ENCODE peak calls at places on chromosomes 1 and 21, in seven cellular contexts. U is tibial artery, G is heart left ventricle, I is epithelial cell of proximal tubule, B is choroid plexus epithelial cell, H is left lung, N is colonic mucosa. W is an unnamed sample.
A peak's percentile ranks its signal among the peaks of the same experiment; 100 is the strongest.

GRCh38 chr1:81179239-81179638 is 621.5 kb upstream of the ADGRL2 start:
- DNase-seq in I (peak; percentile 45), H (no peak), U (no peak), N (no peak), B (peak; percentile 87), G (no peak), W (no peak)

GRCh38 chr1:162902372-162902771 is 41.4 kb upstream of the CCDC190 start:
- DNase-seq in B (peak; percentile 83), G (no peak), U (no peak), I (no peak), N (no peak), H (no peak), W (no peak)

GRCh38 chr21:17071093-17071492 is 441.8 kb upstream of the CXADR start:
- DNase-seq in U (no peak), I (no peak), B (no peak), H (no peak), G (no peak), N (no peak), W (no peak)

GRCh38 chr1:210489491-210489890 is 160.8 kb downstream of the HHAT start:
- DNase-seq in G (no peak), N (no peak), U (no peak), H (no peak), I (no peak), B (peak; percentile 4), W (no peak)

GRCh38 chr1:201619513-201619912 is 80.6 kb downstream of the NAV1 start:
- DNase-seq in H (no peak), G (no peak), N (no peak), U (no peak), I (no peak), B (no peak), W (no peak)

GRCh38 chr1:183580281-183580682 is 10.0 kb downstream of the NCF2 start:
- DNase-seq in I (no peak), B (peak; percentile 48), H (no peak), U (no peak), G (peak; percentile 55), N (no peak), W (no peak)

GRCh38 chr1:6582370-6582769 is 2.6 kb downstream of the ZBTB48 start:
- DNase-seq in H (no peak), I (no peak), G (no peak), N (peak; percentile 91), U (no peak), B (no peak), W (no peak)

GRCh38 chr1:12472798-12473551 is 145.0 kb downstream of the DHRS3 start:
- DNase-seq in U (no peak), B (peak; percentile 55), I (no peak), G (peak; percentile 39), H (peak; percentile 60), N (no peak), W (no peak)

GRCh38 chr1:59903136-59903754 is 23.3 kb downstream of the CYP2J2 start:
- DNase-seq in B (peak; percentile 26), N (peak; percentile 47), I (no peak), G (no peak), U (no peak), H (no peak), W (no peak)

GRCh38 chr1:71706030-71706671 is 576.2 kb downstream of the NEGR1 start:
- DNase-seq in G (no peak), N (no peak), I (no peak), B (no peak), H (no peak), U (no peak), W (no peak)

GRCh38 chr1:8154621-8155052 is 128.5 kb upstream of the ERRFI1 start:
- DNase-seq in G (no peak), N (no peak), U (no peak), B (peak; percentile 33), H (no peak), I (no peak), W (no peak)

GRCh38 chr1:212514782-212515181 is 82.1 kb downstream of the NENF start:
- DNase-seq in G (no peak), U (no peak), B (no peak), H (peak; percentile 77), I (no peak), N (no peak), W (no peak)

GRCh38 chr1:223001653-223002634 is 141.1 kb downstream of the TLR5 start:
- DNase-seq in N (no peak), B (peak; percentile 58), U (no peak), H (no peak), I (no peak), G (no peak), W (no peak)

GRCh38 chr1:43121251-43121650 is 50.8 kb downstream of the EBNA1BP2 start:
- DNase-seq in H (no peak), B (no peak), G (no peak), I (no peak), N (no peak), U (no peak), W (no peak)

GRCh38 chr1:192538407-192539311 is 36.9 kb upstream of the RGS1 start:
- DNase-seq in G (no peak), I (no peak), N (no peak), U (no peak), B (peak; percentile 49), H (no peak), W (no peak)

GRCh38 chr21:46124083-46124925 is 26.4 kb downstream of the COL6A2 start:
- DNase-seq in N (no peak), H (peak; percentile 64), U (peak; percentile 64), I (no peak), B (no peak), G (peak; percentile 2), W (peak; percentile 9)

GRCh38 chr1:5648410-5649165 is 343.6 kb downstream of the NPHP4 start:
- DNase-seq in I (no peak), U (no peak), N (no peak), B (no peak), G (no peak), H (no peak), W (no peak)

GRCh38 chr1:236677641-236678235 is 8.6 kb upstream of the ACTN2 start:
- DNase-seq in N (no peak), H (no peak), G (no peak), B (peak; percentile 13), I (no peak), U (no peak), W (no peak)

GRCh38 chr1:226549937-226550670 is 1.5 kb downstream of the STUM start:
- DNase-seq in I (no peak), B (no peak), H (no peak), N (peak; percentile 74), G (peak; percentile 70), U (peak; percentile 82), W (peak; percentile 26)

GRCh38 chr1:170663441-170664282 is at the start of gene PRRX1:
- DNase-seq in I (no peak), H (no peak), U (peak; percentile 76), N (no peak), B (no peak), G (peak; percentile 30), W (no peak)

GRCh38 chr1:170790175-170790574 is 126.2 kb downstream of the PRRX1 start:
- DNase-seq in N (no peak), G (no peak), I (no peak), B (peak; percentile 10), U (no peak), H (no peak), W (no peak)

GRCh38 chr1:109199710-109200109 is 14.0 kb upstream of the SARS1 start:
- DNase-seq in N (no peak), H (no peak), B (no peak), U (no peak), G (no peak), I (no peak), W (no peak)

GRCh38 chr1:112504002-112504401 is 4.8 kb upstream of the WNT2B start:
- DNase-seq in U (no peak), B (no peak), G (no peak), I (no peak), H (peak; percentile 70), N (no peak), W (no peak)

GRCh38 chr1:12287869-12288268 is 58.0 kb downstream of the VPS13D start:
- DNase-seq in H (no peak), G (no peak), B (no peak), U (no peak), I (no peak), N (no peak), W (no peak)

GRCh38 chr1:226397955-226398636 is 9.8 kb downstream of the PARP1 start:
- DNase-seq in I (no peak), U (no peak), H (no peak), B (no peak), N (no peak), G (no peak), W (no peak)

GRCh38 chr1:214658785-214659184 is 55.8 kb downstream of the CENPF start:
- DNase-seq in H (no peak), B (peak; percentile 76), G (no peak), I (no peak), U (no peak), N (no peak), W (no peak)

GRCh38 chr1:41239988-41240610 is 2.0 kb downstream of the SCMH1 start:
- DNase-seq in G (no peak), B (peak; percentile 87), U (no peak), I (peak; percentile 35), N (no peak), H (no peak), W (no peak)
- TF ChIP-seq CTCF in G (no peak), B (peak; percentile 58), U (peak; percentile 57), I (peak; percentile 54), N (no peak), H (no peak), W (no peak)

GRCh38 chr1:1162597-1163537 is 10.8 kb upstream of the TTLL10 start:
- DNase-seq in B (no peak), N (peak; percentile 95), G (no peak), I (no peak), U (no peak), H (peak; percentile 93), W (no peak)
- TF ChIP-seq CTCF in B (no peak), N (no peak), G (no peak), I (no peak), U (no peak), H (no peak), W (no peak)

GRCh38 chr1:115790356-115790755 is 21.8 kb upstream of the CASQ2 start:
- DNase-seq in I (no peak), H (no peak), N (no peak), G (no peak), U (no peak), B (no peak), W (no peak)
- TF ChIP-seq CTCF in I (no peak), H (no peak), N (no peak), G (no peak), U (no peak), B (no peak), W (no peak)

GRCh38 chr1:17841944-17842343 is 86.8 kb downstream of the ACTL8 start:
- DNase-seq in I (no peak), N (no peak), B (no peak), U (no peak), G (no peak), H (no peak), W (no peak)

GRCh38 chr1:17849216-17849615 is 94.1 kb downstream of the ACTL8 start:
- DNase-seq in I (no peak), H (no peak), B (peak; percentile 19), U (no peak), G (no peak), N (no peak), W (no peak)

GRCh38 chr1:17844146-17844826 is 89.2 kb downstream of the ACTL8 start:
- DNase-seq in H (no peak), N (no peak), I (no peak), B (no peak), G (no peak), U (no peak), W (no peak)

GRCh38 chr1:17842686-17843085 is 87.6 kb downstream of the ACTL8 start:
- DNase-seq in B (no peak), H (no peak), I (no peak), U (no peak), N (no peak), G (no peak), W (no peak)

GRCh38 chr1:17845583-17845982 is 90.5 kb downstream of the ACTL8 start:
- DNase-seq in N (no peak), U (no peak), G (no peak), B (no peak), I (no peak), H (no peak), W (no peak)
- TF ChIP-seq CTCF in N (no peak), U (no peak), G (no peak), B (no peak), I (no peak), H (no peak), W (no peak)

W was measured in activated B cell treated with CpG ODN at 0.5 μM for 24 hours.